ENCODE peak calls at places on chromosomes 4 and X, in seven cellular contexts. A, J, V, P, E, K and I are unnamed samples.

GRCh38 chr4:123304151-123305021 is 92.2 kb upstream of the SPRY1 start:
- DNase-seq in V (peak; percentile 15), K (no peak), P (peak; percentile 91), A (no peak), J (no peak), E (no peak), I (peak; percentile 36)

GRCh38 chr4:160831165-160831922 is 1332.5 kb downstream of the FSTL5 start:
- DNase-seq in J (no peak), K (no peak), P (no peak), V (no peak), E (no peak), A (no peak), I (no peak)

GRCh38 chr4:187604984-187605383 is 390.6 kb upstream of the ZFP42 start:
- DNase-seq in A (no peak), K (no peak), E (no peak), P (peak; percentile 9), V (no peak), J (no peak), I (no peak)

GRCh38 chr4:124863039-124863545 is 150.6 kb upstream of the ANKRD50 start:
- DNase-seq in A (no peak), P (no peak), V (no peak), K (no peak), J (peak; percentile 45), E (no peak), I (no peak)

GRCh38 chr4:105895609-105896460 is 564 bp downstream of the NPNT start:
- DNase-seq in V (peak; percentile 67), K (peak; percentile 59), J (peak; percentile 68), P (peak; percentile 45), A (peak; percentile 67), E (peak; percentile 45), I (peak; percentile 23)

GRCh38 chrX:7996851-7997250 is 69.6 kb upstream of the PNPLA4 start:
- DNase-seq in K (no peak), A (no peak), E (no peak), P (no peak), J (no peak), V (no peak), I (no peak)

GRCh38 chrX:29880977-29881376 is 334.4 kb upstream of the MAGEB2 start:
- DNase-seq in A (no peak), E (no peak), K (no peak), P (no peak), V (no peak), J (no peak), I (no peak)

GRCh38 chr4:25913056-25913850 is 767 bp upstream of the SMIM20 start:
- DNase-seq in K (peak; percentile 87), E (peak; percentile 38), A (peak; percentile 60), P (peak; percentile 51), J (no peak), V (peak; percentile 87), I (peak; percentile 16)

GRCh38 chr4:41747230-41748055 is 1.1 kb downstream of the PHOX2B start:
- DNase-seq in V (no peak), J (no peak), P (peak; percentile 56), E (no peak), K (no peak), A (no peak), I (no peak)

GRCh38 chrX:69128573-69128972 is 36.7 kb downstream of the PJA1 start:
- DNase-seq in P (peak; percentile 50), J (no peak), E (no peak), K (no peak), V (no peak), A (peak; percentile 45), I (peak; percentile 34)

GRCh38 chrX:151722241-151722846 is 6.5 kb downstream of the FATE1 start:
- DNase-seq in E (no peak), V (peak; percentile 67), J (peak; percentile 68), K (peak; percentile 47), P (peak; percentile 72), A (no peak), I (peak; percentile 40)

GRCh38 chr4:150116506-150116905 is 38.3 kb downstream of the DCLK2 start:
- DNase-seq in K (no peak), J (no peak), P (no peak), E (no peak), V (no peak), A (no peak), I (no peak)

GRCh38 chrX:53223068-53223693 is 1.8 kb downstream of the KDM5C start:
- DNase-seq in P (no peak), J (no peak), A (no peak), E (peak; percentile 32), K (no peak), V (no peak), I (no peak)

GRCh38 chr4:27506401-27506800 is 645.8 kb downstream of the STIM2 start:
- DNase-seq in K (no peak), J (no peak), A (no peak), V (no peak), P (no peak), E (no peak), I (no peak)

GRCh38 chr4:2248044-2248780 is 6.3 kb upstream of the HAUS3 start:
- DNase-seq in A (peak; percentile 34), V (peak; percentile 9), J (peak; percentile 6), P (no peak), K (peak; percentile 37), E (no peak), I (no peak)

GRCh38 chr4:141028024-141028529 is 105.2 kb downstream of the RNF150 start:
- DNase-seq in V (no peak), P (no peak), E (no peak), K (no peak), J (no peak), A (no peak), I (no peak)

GRCh38 chr4:138835833-138836521 is 179.6 kb upstream of the NOCT start:
- DNase-seq in K (peak; percentile 77), E (no peak), V (no peak), A (no peak), J (peak; percentile 66), P (no peak), I (no peak)

GRCh38 chrX:52811065-52811625 is at the start of gene XAGE5:
- DNase-seq in K (no peak), P (no peak), V (no peak), J (no peak), A (no peak), E (no peak), I (no peak)

GRCh38 chr4:127732623-127733199 is 2.5 kb downstream of the SLC25A31 start:
- DNase-seq in J (peak; percentile 32), V (no peak), P (peak; percentile 68), A (no peak), K (no peak), E (no peak), I (no peak)
- TF ChIP-seq CTCF in J (peak; percentile 67), V (no peak), P (peak; percentile 58), A (peak; percentile 60), K (peak; percentile 20), E (no peak), I (peak; percentile 79)

DNA sequence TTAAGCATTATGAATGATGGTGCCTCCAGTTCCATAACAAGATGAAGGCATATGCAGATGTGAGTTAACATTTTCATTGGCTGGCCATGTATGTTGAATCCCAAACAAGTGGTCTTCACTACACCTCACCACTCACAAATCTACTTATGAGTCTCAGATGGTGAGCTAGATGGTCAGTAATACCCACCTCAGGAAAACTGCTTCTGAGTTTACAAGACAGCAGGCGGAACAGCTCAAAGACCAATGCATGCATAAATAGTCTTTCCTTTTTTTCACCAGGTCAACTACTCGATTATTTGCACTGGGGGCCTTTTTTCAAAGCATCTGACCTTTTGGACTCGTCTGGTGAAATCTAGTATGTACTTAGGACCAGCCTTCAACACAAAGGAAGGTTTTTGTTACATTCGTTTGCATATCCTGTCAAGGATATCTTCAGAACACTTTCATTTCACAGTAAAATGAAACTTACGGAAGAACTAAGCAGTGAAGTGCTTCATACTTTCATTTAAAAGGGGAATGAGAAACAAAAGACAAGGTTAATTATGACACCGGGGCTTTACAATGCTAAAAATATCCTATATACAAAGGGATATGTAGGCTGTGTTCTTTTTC is 23.1 kb upstream of the TLR7 start:
- DNase-seq in P (no peak), E (no peak), A (no peak), V (no peak), J (no peak), K (no peak), I (no peak)
- TF ChIP-seq CTCF in P (no peak), E (no peak), A (no peak), V (no peak), J (no peak), K (no peak), I (no peak)

DNA sequence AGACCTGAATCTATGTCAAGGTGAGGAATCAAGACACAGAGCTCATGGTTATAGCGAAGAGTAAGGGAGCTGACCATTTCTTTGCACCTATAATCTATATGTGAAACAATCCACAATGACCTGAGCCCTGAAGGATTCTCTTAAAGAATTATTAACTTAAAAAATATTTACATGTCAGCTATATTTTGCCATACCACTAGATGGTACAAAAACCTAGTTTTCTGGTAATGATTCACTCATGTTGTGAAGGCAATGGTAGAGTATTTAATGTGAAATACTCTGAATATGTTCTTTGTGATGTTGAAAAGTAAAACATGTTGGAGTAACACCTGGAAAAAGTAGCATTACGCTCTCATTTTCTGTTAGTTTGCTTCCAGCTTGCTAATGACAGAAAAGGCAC is 40.0 kb downstream of the VGLL1 start:
- DNase-seq in A (no peak), P (no peak), E (no peak), K (no peak), J (no peak), V (no peak), I (no peak)
- TF ChIP-seq CTCF in A (no peak), P (no peak), E (no peak), K (no peak), J (no peak), V (no peak), I (no peak)

DNA sequence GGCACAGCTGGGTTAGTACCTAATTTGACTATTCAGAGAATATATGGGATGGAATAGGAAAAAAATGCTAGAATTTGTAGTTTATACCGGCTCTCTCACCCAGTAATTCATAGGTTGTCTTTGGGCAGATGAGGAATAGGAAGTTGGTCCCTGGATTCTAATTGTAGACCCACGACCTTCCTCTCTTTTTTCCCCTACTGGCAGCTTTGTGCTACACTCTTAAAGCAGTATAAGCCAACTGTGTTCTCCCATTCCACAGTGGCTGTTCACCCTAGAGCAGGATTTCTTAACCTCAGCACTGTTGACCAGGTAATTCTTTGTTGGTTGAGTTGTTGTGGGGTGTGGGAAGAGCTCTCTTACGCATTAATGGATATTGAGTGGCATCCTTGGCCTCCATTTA is 92.9 kb downstream of the FNIP2 start:
- DNase-seq in P (peak; percentile 46), V (no peak), E (no peak), J (no peak), A (no peak), K (no peak), I (no peak)
- TF ChIP-seq CTCF in P (peak; percentile 20), V (no peak), E (no peak), J (no peak), A (no peak), K (no peak), I (no peak)